ENCODE peak calls at places on chromosomes 7 and 10, in four cellular contexts. L is K562, A is GM12878, I is H1. X is an unnamed sample.

GRCh38 chr7:82897500-82897899 is 265.2 kb downstream of the PCLO start:
- DNase-seq in L (no peak), A (no peak), I (no peak), X (no peak)

GRCh38 chr7:5494683-5495561 is 71.3 kb upstream of the TNRC18 start:
- DNase-seq in L (peak), A (no peak), I (no peak), X (peak)

GRCh38 chr10:116809528-116810500 is 39.5 kb upstream of the ENO4 start:
- DNase-seq in L (peak), A (no peak), I (no peak), X (peak)

GRCh38 chr10:24432478-24433416 is 223.8 kb downstream of the KIAA1217 start:
- DNase-seq in L (no peak), A (no peak), I (no peak), X (peak)

GRCh38 chr7:132882714-132883428 is 199.0 kb downstream of the CHCHD3 start:
- DNase-seq in L (peak), A (peak), I (no peak), X (no peak)

GRCh38 chr7:147296986-147297385 is 1180.4 kb downstream of the CNTNAP2 start:
- DNase-seq in L (no peak), A (no peak), I (no peak), X (no peak)

GRCh38 chr7:124784879-124785818 is 19.6 kb upstream of the GPR37 start:
- DNase-seq in L (peak), A (no peak), I (peak), X (peak)

GRCh38 chr7:56218510-56218909 is 102.3 kb upstream of the NUPR2 start:
- DNase-seq in L (no peak), A (no peak), I (no peak), X (no peak)

GRCh38 chr10:112791447-112791846 is 158.6 kb upstream of the TCF7L2 start:
- DNase-seq in L (no peak), A (no peak), I (no peak), X (no peak)

GRCh38 chr10:7424315-7424714 is 13.5 kb upstream of the SFMBT2 start:
- DNase-seq in L (no peak), A (no peak), I (no peak), X (no peak)

GRCh38 chr7:36286241-36286640 is 103.4 kb upstream of the ANLN start:
- DNase-seq in L (no peak), A (no peak), I (no peak), X (no peak)

GRCh38 chr7:50507898-50508470 is 57.2 kb downstream of the DDC start:
- DNase-seq in L (peak), A (no peak), I (no peak), X (no peak)

GRCh38 chr7:158985583-158985982 is 129.2 kb downstream of the DYNC2I1 start:
- DNase-seq in L (no peak), A (no peak), I (no peak), X (no peak)

GRCh38 chr10:114245128-114245791 is 6.2 kb downstream of the VWA2 start:
- DNase-seq in L (no peak), A (no peak), I (no peak), X (no peak)

GRCh38 chr10:63611078-63611477 is 89.9 kb downstream of the REEP3 start:
- DNase-seq in L (no peak), A (no peak), I (no peak), X (no peak)

GRCh38 chr10:93334901-93335312 is 147.2 kb downstream of the MYOF start:
- DNase-seq in L (no peak), A (no peak), I (no peak), X (no peak)

GRCh38 chr7:732094-732541 is 5.0 kb upstream of the PRKAR1B start:
- DNase-seq in L (peak), A (no peak), I (no peak), X (peak)

GRCh38 chr7:140375808-140376730 is 22.3 kb downstream of the SLC37A3 start:
- DNase-seq in L (no peak), A (no peak), I (no peak), X (no peak)

GRCh38 chr10:61895898-61896605 is 5.4 kb upstream of the ARID5B start:
- DNase-seq in L (no peak), A (no peak), I (no peak), X (no peak)
- TF ChIP-seq EZH2 in L (no peak), A (no peak), I (no peak), X (no peak)

GRCh38 chr7:66629659-66630058 is 978 bp downstream of the KCTD7 start:
- DNase-seq in L (no peak), A (no peak), I (no peak), X (no peak)

GRCh38 chr7:66627876-66628360 is 763 bp upstream of the KCTD7 start:
- DNase-seq in L (no peak), A (no peak), I (no peak), X (peak)

GRCh38 chr7:66630529-66630928 is 1.8 kb downstream of the KCTD7 start:
- DNase-seq in L (no peak), A (no peak), I (no peak), X (no peak)

GRCh38 chr7:66628361-66629221 is at the start of gene KCTD7:
- DNase-seq in L (peak), A (peak), I (peak), X (peak)

GRCh38 chr7:66629222-66629658 is 559 bp downstream of the KCTD7 start:
- DNase-seq in L (no peak), A (no peak), I (no peak), X (no peak)
- TF ChIP-seq ATF2 in L (no peak), A (no peak), I (no peak), X (no peak)

GRCh38 chr7:3648276-3648675 is 347.2 kb downstream of the SDK1 start:
- DNase-seq in L (no peak), A (no peak), I (no peak), X (no peak)

GRCh38 chr7:3649678-3650445 is 348.8 kb downstream of the SDK1 start:
- DNase-seq in L (no peak), A (no peak), I (no peak), X (no peak)

GRCh38 chr7:3650844-3651243 is 349.8 kb downstream of the SDK1 start:
- DNase-seq in L (no peak), A (no peak), I (no peak), X (no peak)

GRCh38 chr7:3649250-3649649 is 348.2 kb downstream of the SDK1 start:
- DNase-seq in L (no peak), A (no peak), I (no peak), X (no peak)
- TF ChIP-seq CTCF in L (no peak), A (no peak), I (peak), X (no peak)

GRCh38 chr10:48606530-48607355 is 1.9 kb upstream of the ARHGAP22 start:
- DNase-seq in L (no peak), A (no peak), I (no peak), X (no peak)
- TF ChIP-seq EZH2 in L (no peak), A (no peak), I (no peak), X (no peak)

DNA sequence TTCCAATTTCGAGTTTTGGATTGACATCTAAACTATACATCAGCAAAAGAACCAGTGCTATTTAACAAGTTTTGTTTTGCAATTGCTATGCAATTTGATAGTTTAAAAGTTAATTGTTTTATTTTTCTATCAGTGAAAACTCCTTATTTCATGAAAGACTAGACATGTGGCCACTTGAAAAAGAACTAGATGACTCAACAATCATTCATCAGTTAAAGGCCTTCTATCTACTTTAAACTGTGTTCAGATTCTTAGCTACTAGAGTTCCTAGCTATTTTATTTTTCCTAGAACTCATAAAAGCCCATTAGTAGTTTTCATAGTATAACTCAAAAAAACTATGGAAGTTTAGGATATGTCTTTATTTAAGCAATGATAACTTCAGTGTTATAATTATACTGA is 104.6 kb upstream of the LSM8 start:
- DNase-seq in L (no peak), A (no peak), I (no peak), X (no peak)
- TF ChIP-seq ATF2 in L (no peak), A (no peak), I (no peak), X (no peak)

DNA sequence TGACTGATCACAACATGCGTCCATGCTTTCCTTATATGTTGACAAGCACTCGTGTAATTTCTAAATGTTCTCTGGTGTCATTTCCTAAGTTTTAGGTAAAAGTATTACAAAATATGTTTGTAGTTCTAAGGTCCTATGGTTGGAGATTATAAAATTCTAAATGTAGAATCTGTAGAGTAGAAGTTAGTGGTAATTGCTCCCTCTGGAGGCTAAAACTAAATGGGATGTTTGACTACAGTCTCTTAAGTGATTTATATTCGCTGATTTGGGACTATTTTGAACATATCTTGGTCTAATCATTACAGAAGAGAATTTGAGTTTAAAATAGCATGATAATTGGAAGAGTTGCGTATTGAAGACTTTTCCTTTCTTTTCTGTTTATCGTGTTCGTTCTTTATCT is 74.1 kb downstream of the ZMYND11 start:
- DNase-seq in L (no peak), A (no peak), I (no peak), X (no peak)
- TF ChIP-seq CTCF in L (no peak), A (no peak), I (no peak), X (no peak)

GRCh38 chr7:2610898-2611297 is 20.9 kb upstream of the TTYH3 start:
- DNase-seq in L (no peak), A (no peak), I (no peak), X (no peak)
- TF ChIP-seq EZH2 in L (no peak), A (no peak), I (no peak), X (no peak)

GRCh38 chr7:103765891-103766290 is 223.6 kb downstream of the RELN start:
- DNase-seq in L (no peak), A (no peak), I (no peak), X (no peak)
- TF ChIP-seq ATF2 in L (no peak), A (no peak), I (no peak), X (no peak)

GRCh38 chr10:69883256-69883655 is 81.5 kb downstream of the COL13A1 start:
- DNase-seq in L (peak), A (no peak), I (no peak), X (peak)
- TF ChIP-seq CTCF in L (peak), A (peak), I (peak), X (peak)